ENCODE peak calls at places on chromosome 16, in ten cellular contexts. B is heart right ventricle, S is aorta, O is stomach, T is cardiac fibroblast, K is AG04449, Q is adrenal gland, X is astrocyte of the spinal cord, I is fibroblast of lung, J is right lobe of liver. D is an unnamed sample.

GRCh38 chr16:64375386-64375980 is 746.4 kb downstream of the CDH11 start:
- DNase-seq in B (no peak), S (no peak), O (no peak), T (no peak), K (no peak), Q (no peak), X (no peak), I (peak; percentile 68), J (no peak), D (no peak)

GRCh38 chr16:1414532-1415265 is at the start of gene UNKL:
- DNase-seq in B (peak; percentile 87), S (peak; percentile 94), O (peak; percentile 84), T (peak; percentile 53), K (no peak), Q (peak; percentile 80), X (peak; percentile 48), I (peak; percentile 28), J (peak; percentile 84), D (peak; percentile 94)

GRCh38 chr16:75079346-75079926 is 37.1 kb downstream of the LDHD start:
- DNase-seq in B (no peak), S (no peak), O (no peak), T (no peak), K (no peak), Q (no peak), X (no peak), I (no peak), J (no peak), D (no peak)

GRCh38 chr16:56121156-56121500 is 70.2 kb upstream of the GNAO1 start:
- DNase-seq in B (no peak), S (no peak), O (no peak), T (no peak), K (no peak), Q (no peak), X (no peak), I (no peak), J (no peak), D (no peak)

GRCh38 chr16:62597874-62598273 is 561.6 kb upstream of the CDH8 start:
- DNase-seq in B (no peak), S (no peak), O (no peak), T (no peak), K (no peak), Q (no peak), X (no peak), I (no peak), J (no peak), D (no peak)

GRCh38 chr16:16861546-16861945 is 482.6 kb downstream of the NPIPA7 start:
- DNase-seq in B (peak; percentile 22), S (no peak), O (peak; percentile 45), T (peak; percentile 54), K (peak; percentile 5), Q (peak; percentile 79), X (peak; percentile 19), I (peak; percentile 24), J (peak; percentile 42), D (peak; percentile 38)

GRCh38 chr16:23378921-23379320 is 74.1 kb downstream of the COG7 start:
- DNase-seq in B (no peak), S (no peak), O (no peak), T (no peak), K (no peak), Q (no peak), X (no peak), I (no peak), J (no peak), D (no peak)

GRCh38 chr16:1433756-1434155 is 2.9 kb downstream of the PERCC1 start:
- DNase-seq in B (no peak), S (no peak), O (no peak), T (no peak), K (no peak), Q (no peak), X (no peak), I (no peak), J (no peak), D (no peak)

GRCh38 chr16:19883296-19883951 is 1.2 kb downstream of the GPRC5B start:
- DNase-seq in B (peak; percentile 67), S (peak; percentile 80), O (peak; percentile 48), T (no peak), K (no peak), Q (peak; percentile 56), X (peak; percentile 31), I (peak; percentile 25), J (peak; percentile 52), D (peak; percentile 58)

GRCh38 chr16:53773150-53773846 is 69.3 kb downstream of the FTO start:
- DNase-seq in B (no peak), S (no peak), O (peak; percentile 29), T (peak; percentile 90), K (peak; percentile 28), Q (peak; percentile 60), X (peak; percentile 84), I (peak; percentile 81), J (no peak), D (no peak)

GRCh38 chr16:391885-392335 is 5.1 kb upstream of the NME4 start:
- DNase-seq in B (no peak), S (no peak), O (peak; percentile 60), T (peak; percentile 89), K (no peak), Q (peak; percentile 65), X (peak; percentile 85), I (peak; percentile 80), J (no peak), D (peak; percentile 84)

DNA sequence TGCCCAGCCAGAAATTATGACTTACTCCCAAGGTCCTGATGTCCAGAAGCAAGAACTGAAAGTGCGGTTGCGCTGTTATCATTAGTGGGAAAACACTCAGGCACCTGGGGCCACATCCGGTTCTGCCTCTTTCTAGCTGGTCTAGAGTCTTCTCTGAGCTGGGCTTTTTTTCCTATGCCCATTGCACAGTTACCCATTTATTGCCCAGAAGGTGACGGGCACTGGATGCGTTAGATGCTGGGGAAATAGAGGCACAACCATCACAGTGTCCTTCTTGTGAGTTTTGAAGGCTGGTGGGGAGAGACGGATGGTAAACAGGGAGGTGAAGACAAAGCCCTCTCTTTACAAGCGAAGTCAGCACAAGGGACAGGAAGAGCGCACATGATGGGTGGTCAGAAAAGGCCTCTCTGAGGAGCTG is 37.7 kb downstream of the PLCG2 start:
- DNase-seq in B (no peak), S (no peak), O (no peak), T (no peak), K (no peak), Q (no peak), X (no peak), I (no peak), J (no peak), D (no peak)
- H3K4me3 ChIP-seq in B (no peak overlapping the region), S (no peak overlapping the region), O (no peak overlapping the region), T (no peak overlapping the region), K (no peak overlapping the region), Q (no peak overlapping the region), X (no peak overlapping the region), I (no peak overlapping the region), J (no peak overlapping the region), D (no peak overlapping the region)

GRCh38 chr16:72549878-72550277 is 377.9 kb upstream of the PMFBP1 start:
- DNase-seq in B (no peak), S (no peak), O (no peak), T (no peak), K (no peak), Q (no peak), X (no peak), I (no peak), J (no peak), D (no peak)
- H3K4me3 ChIP-seq in B (no peak overlapping the region), S (no peak overlapping the region), O (no peak overlapping the region), T (no peak overlapping the region), K (no peak overlapping the region), Q (no peak overlapping the region), X (no peak overlapping the region), I (no peak overlapping the region), J (no peak overlapping the region), D (no peak overlapping the region)

GRCh38 chr16:73054131-73054496 is 6.2 kb upstream of the ZFHX3 start:
- DNase-seq in B (no peak), S (no peak), O (no peak), T (no peak), K (no peak), Q (no peak), X (no peak), I (no peak), J (no peak), D (peak; percentile 71)

GRCh38 chr16:73056383-73056782 is 8.5 kb upstream of the ZFHX3 start:
- DNase-seq in B (no peak), S (peak; percentile 1), O (no peak), T (peak; percentile 39), K (no peak), Q (no peak), X (no peak), I (no peak), J (no peak), D (peak; percentile 61)

GRCh38 chr16:73053379-73054130 is 5.6 kb upstream of the ZFHX3 start:
- DNase-seq in B (no peak), S (no peak), O (no peak), T (peak; percentile 90), K (no peak), Q (peak; percentile 56), X (peak; percentile 69), I (peak; percentile 65), J (no peak), D (peak; percentile 55)

GRCh38 chr16:73053038-73053378 is 5.1 kb upstream of the ZFHX3 start:
- DNase-seq in B (no peak), S (no peak), O (no peak), T (no peak), K (no peak), Q (no peak), X (no peak), I (no peak), J (no peak), D (no peak)

DNA sequence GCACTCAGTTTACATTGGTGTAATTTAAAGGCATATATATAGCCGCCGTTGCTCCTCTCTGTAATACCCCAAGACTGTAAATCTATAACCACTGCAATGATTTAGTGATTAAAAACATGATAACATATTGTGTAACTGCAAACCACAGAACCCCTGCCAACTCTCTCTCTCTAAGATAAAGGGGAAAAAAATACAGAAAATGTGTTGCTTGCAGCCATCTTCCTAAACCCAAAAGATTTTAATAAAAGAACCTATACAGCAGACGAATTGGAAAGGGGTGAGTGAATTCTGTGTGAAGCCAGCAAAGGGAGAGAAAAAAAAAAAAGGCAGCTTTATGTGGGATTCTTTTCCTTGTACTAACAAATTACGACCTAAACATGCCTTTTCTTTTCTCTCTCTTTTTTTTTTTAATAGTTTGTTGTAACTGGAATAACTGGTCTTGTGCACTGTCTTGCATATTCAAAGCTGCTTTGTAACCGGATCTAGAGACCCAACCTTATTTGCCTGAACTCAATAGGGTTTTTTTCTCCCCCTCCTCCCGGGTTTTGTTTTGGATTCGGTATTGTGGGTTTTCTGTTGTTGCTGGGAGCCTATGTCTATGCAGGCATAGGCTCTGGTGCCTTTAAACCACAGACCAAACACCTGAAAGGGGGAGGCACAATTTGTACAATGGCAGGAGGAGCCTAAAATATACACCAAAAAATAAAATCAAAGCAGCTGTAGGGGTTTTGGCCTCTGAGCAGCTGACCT is 7.0 kb upstream of the ZFHX3 start:
- DNase-seq in B (no peak), S (no peak), O (no peak), T (peak; percentile 63), K (no peak), Q (no peak), X (peak; percentile 70), I (peak; percentile 72), J (no peak), D (no peak)
- H3K4me3 ChIP-seq in B (no peak overlapping the region), S (peak overlapping the region; percentile 43), O (peak overlapping the region; percentile 68), T (peak overlapping the region; percentile 5), K (peak overlapping the region; percentile 4), Q (no peak overlapping the region), X (peak overlapping the region; percentile 77), I (peak overlapping the region; percentile 71), J (peak overlapping the region; percentile 22), D (peak overlapping the region; percentile 100)

DNA sequence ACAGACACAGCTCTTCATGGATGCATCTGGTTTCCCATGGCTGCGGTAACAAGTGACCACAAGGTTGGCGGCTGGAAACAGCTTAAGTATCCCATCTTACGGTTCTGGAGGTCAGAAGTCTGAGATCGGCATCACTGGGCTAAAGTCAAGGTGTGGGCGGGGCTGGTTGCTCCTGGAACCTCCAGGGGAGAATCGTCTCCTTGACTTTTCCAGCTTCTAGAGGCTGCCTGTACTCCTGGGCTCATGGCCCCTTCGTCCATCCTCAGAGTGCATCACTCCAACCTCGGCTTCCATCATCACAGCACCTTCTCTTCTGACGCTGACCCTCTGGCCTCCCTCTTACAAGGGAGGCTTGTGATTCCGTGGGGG is 12.9 kb upstream of the CRISPLD2 start:
- DNase-seq in B (no peak), S (no peak), O (no peak), T (no peak), K (no peak), Q (no peak), X (no peak), I (no peak), J (no peak), D (no peak)
- H3K4me3 ChIP-seq in B (no peak overlapping the region), S (no peak overlapping the region), O (no peak overlapping the region), T (no peak overlapping the region), K (peak overlapping the region; percentile 4), Q (no peak overlapping the region), X (no peak overlapping the region), I (no peak overlapping the region), J (no peak overlapping the region), D (no peak overlapping the region)

D was measured in right cardiac atrium.